ENCODE peak calls at places on chromosome 22, in eight cellular contexts. One of them, this sample, is unnamed.
A peak's percentile ranks its signal among the peaks of the same experiment; 100 is the strongest.

GRCh38 chr22:45688606-45689080 is 17.0 kb downstream of the ATXN10 start:
- DNase-seq in A549: peak; percentile 37
- DNase-seq in RPMI7951: peak; percentile 93
- DNase-seq in activated naive CD8-positive, alpha-beta T cell treated with anti-CD3 and anti-CD28 coated beads, Interleukin-2, amount 10 ng/mL, durations not matched to agents 7 days and 5 days: no peak
- DNase-seq in stimulated activated CD4-positive, alpha-beta T cell treated with anti-CD3 and anti-CD28 coated beads, Interleukin-15, amount 100 ng/mL, for 24 hours: no peak
- DNase-seq in GOT3: no peak
- DNase-seq in hypothalamus: no peak
- DNase-seq in KG1: no peak
- DNase-seq in this sample: peak; percentile 75

GRCh38 chr22:30867746-30868662 is 100.6 kb downstream of the MORC2 start:
- DNase-seq in stimulated activated CD4-positive, alpha-beta T cell treated with anti-CD3 and anti-CD28 coated beads, Interleukin-15, amount 100 ng/mL, for 24 hours: no peak
- DNase-seq in KG1: no peak
- DNase-seq in GOT3: no peak
- DNase-seq in hypothalamus: no peak
- DNase-seq in RPMI7951: no peak
- DNase-seq in A549: no peak
- DNase-seq in activated naive CD8-positive, alpha-beta T cell treated with anti-CD3 and anti-CD28 coated beads, Interleukin-2, amount 10 ng/mL, durations not matched to agents 7 days and 5 days: peak; percentile 25
- DNase-seq in this sample: no peak

GRCh38 chr22:30591191-30591587 is 521 bp downstream of the PES1 start:
- DNase-seq in GOT3: no peak
- DNase-seq in KG1: no peak
- DNase-seq in stimulated activated CD4-positive, alpha-beta T cell treated with anti-CD3 and anti-CD28 coated beads, Interleukin-15, amount 100 ng/mL, for 24 hours: no peak
- DNase-seq in RPMI7951: peak; percentile 14
- DNase-seq in A549: no peak
- DNase-seq in activated naive CD8-positive, alpha-beta T cell treated with anti-CD3 and anti-CD28 coated beads, Interleukin-2, amount 10 ng/mL, durations not matched to agents 7 days and 5 days: no peak
- DNase-seq in hypothalamus: no peak
- DNase-seq in this sample: no peak

GRCh38 chr22:20171288-20172037 is 20.6 kb upstream of the CCDC188 start:
- DNase-seq in GOT3: no peak
- DNase-seq in hypothalamus: no peak
- DNase-seq in A549: no peak
- DNase-seq in activated naive CD8-positive, alpha-beta T cell treated with anti-CD3 and anti-CD28 coated beads, Interleukin-2, amount 10 ng/mL, durations not matched to agents 7 days and 5 days: no peak
- DNase-seq in stimulated activated CD4-positive, alpha-beta T cell treated with anti-CD3 and anti-CD28 coated beads, Interleukin-15, amount 100 ng/mL, for 24 hours: no peak
- DNase-seq in RPMI7951: no peak
- DNase-seq in KG1: no peak
- DNase-seq in this sample: no peak

GRCh38 chr22:39206491-39206890 is 38.3 kb downstream of the PDGFB start:
- DNase-seq in activated naive CD8-positive, alpha-beta T cell treated with anti-CD3 and anti-CD28 coated beads, Interleukin-2, amount 10 ng/mL, durations not matched to agents 7 days and 5 days: peak; percentile 17
- DNase-seq in A549: no peak
- DNase-seq in KG1: no peak
- DNase-seq in hypothalamus: no peak
- DNase-seq in RPMI7951: no peak
- DNase-seq in GOT3: no peak
- DNase-seq in stimulated activated CD4-positive, alpha-beta T cell treated with anti-CD3 and anti-CD28 coated beads, Interleukin-15, amount 100 ng/mL, for 24 hours: no peak
- DNase-seq in this sample: no peak

GRCh38 chr22:45969414-45969799 is 7.6 kb downstream of the WNT7B start:
- DNase-seq in A549: no peak
- DNase-seq in GOT3: no peak
- DNase-seq in hypothalamus: no peak
- DNase-seq in RPMI7951: no peak
- DNase-seq in stimulated activated CD4-positive, alpha-beta T cell treated with anti-CD3 and anti-CD28 coated beads, Interleukin-15, amount 100 ng/mL, for 24 hours: no peak
- DNase-seq in activated naive CD8-positive, alpha-beta T cell treated with anti-CD3 and anti-CD28 coated beads, Interleukin-2, amount 10 ng/mL, durations not matched to agents 7 days and 5 days: no peak
- DNase-seq in KG1: no peak
- DNase-seq in this sample: no peak

GRCh38 chr22:38871360-38872171 is 450 bp downstream of the CBX6 start:
- DNase-seq in stimulated activated CD4-positive, alpha-beta T cell treated with anti-CD3 and anti-CD28 coated beads, Interleukin-15, amount 100 ng/mL, for 24 hours: peak; percentile 50
- DNase-seq in activated naive CD8-positive, alpha-beta T cell treated with anti-CD3 and anti-CD28 coated beads, Interleukin-2, amount 10 ng/mL, durations not matched to agents 7 days and 5 days: peak; percentile 70
- DNase-seq in hypothalamus: peak; percentile 63
- DNase-seq in KG1: peak; percentile 21
- DNase-seq in GOT3: no peak
- DNase-seq in RPMI7951: no peak
- DNase-seq in A549: no peak
- DNase-seq in this sample: no peak

GRCh38 chr22:49243335-49243734 is 584.3 kb downstream of the BRD1 start:
- DNase-seq in A549: no peak
- DNase-seq in GOT3: no peak
- DNase-seq in activated naive CD8-positive, alpha-beta T cell treated with anti-CD3 and anti-CD28 coated beads, Interleukin-2, amount 10 ng/mL, durations not matched to agents 7 days and 5 days: no peak
- DNase-seq in KG1: no peak
- DNase-seq in hypothalamus: no peak
- DNase-seq in stimulated activated CD4-positive, alpha-beta T cell treated with anti-CD3 and anti-CD28 coated beads, Interleukin-15, amount 100 ng/mL, for 24 hours: no peak
- DNase-seq in RPMI7951: no peak
- DNase-seq in this sample: no peak

GRCh38 chr22:48758021-48758561 is 1069.6 kb downstream of the BRD1 start:
- DNase-seq in GOT3: no peak
- DNase-seq in RPMI7951: no peak
- DNase-seq in stimulated activated CD4-positive, alpha-beta T cell treated with anti-CD3 and anti-CD28 coated beads, Interleukin-15, amount 100 ng/mL, for 24 hours: no peak
- DNase-seq in hypothalamus: no peak
- DNase-seq in activated naive CD8-positive, alpha-beta T cell treated with anti-CD3 and anti-CD28 coated beads, Interleukin-2, amount 10 ng/mL, durations not matched to agents 7 days and 5 days: no peak
- DNase-seq in KG1: no peak
- DNase-seq in A549: no peak
- DNase-seq in this sample: no peak

GRCh38 chr22:49427341-49427740 is 400.3 kb downstream of the BRD1 start:
- DNase-seq in A549: no peak
- DNase-seq in KG1: no peak
- DNase-seq in RPMI7951: no peak
- DNase-seq in stimulated activated CD4-positive, alpha-beta T cell treated with anti-CD3 and anti-CD28 coated beads, Interleukin-15, amount 100 ng/mL, for 24 hours: no peak
- DNase-seq in hypothalamus: no peak
- DNase-seq in GOT3: no peak
- DNase-seq in activated naive CD8-positive, alpha-beta T cell treated with anti-CD3 and anti-CD28 coated beads, Interleukin-2, amount 10 ng/mL, durations not matched to agents 7 days and 5 days: no peak
- DNase-seq in this sample: no peak

GRCh38 chr22:28983190-28983589 is 78.4 kb downstream of the C22orf31 start:
- DNase-seq in RPMI7951: no peak
- DNase-seq in stimulated activated CD4-positive, alpha-beta T cell treated with anti-CD3 and anti-CD28 coated beads, Interleukin-15, amount 100 ng/mL, for 24 hours: no peak
- DNase-seq in KG1: no peak
- DNase-seq in activated naive CD8-positive, alpha-beta T cell treated with anti-CD3 and anti-CD28 coated beads, Interleukin-2, amount 10 ng/mL, durations not matched to agents 7 days and 5 days: no peak
- DNase-seq in GOT3: no peak
- DNase-seq in A549: no peak
- DNase-seq in hypothalamus: no peak
- DNase-seq in this sample: no peak

GRCh38 chr22:39996732-39997131 is 2.0 kb downstream of the FAM83F start:
- DNase-seq in KG1: no peak
- DNase-seq in stimulated activated CD4-positive, alpha-beta T cell treated with anti-CD3 and anti-CD28 coated beads, Interleukin-15, amount 100 ng/mL, for 24 hours: no peak
- DNase-seq in RPMI7951: no peak
- DNase-seq in GOT3: no peak
- DNase-seq in A549: no peak
- DNase-seq in activated naive CD8-positive, alpha-beta T cell treated with anti-CD3 and anti-CD28 coated beads, Interleukin-2, amount 10 ng/mL, durations not matched to agents 7 days and 5 days: no peak
- DNase-seq in hypothalamus: no peak
- DNase-seq in this sample: no peak

GRCh38 chr22:40383905-40384304 is 13.5 kb downstream of the SGSM3 start:
- DNase-seq in A549: no peak
- DNase-seq in hypothalamus: no peak
- DNase-seq in GOT3: no peak
- DNase-seq in activated naive CD8-positive, alpha-beta T cell treated with anti-CD3 and anti-CD28 coated beads, Interleukin-2, amount 10 ng/mL, durations not matched to agents 7 days and 5 days: no peak
- DNase-seq in RPMI7951: peak; percentile 67
- DNase-seq in KG1: no peak
- DNase-seq in stimulated activated CD4-positive, alpha-beta T cell treated with anti-CD3 and anti-CD28 coated beads, Interleukin-15, amount 100 ng/mL, for 24 hours: no peak
- DNase-seq in this sample: no peak

This sample was measured in T1000.